ENCODE peak calls at places on chromosomes 16 and 17, in six cellular contexts. I is esophagus muscularis mucosa, T is cardiac fibroblast, M is osteocyte, W is spleen, S is skeletal muscle cell. C is an unnamed sample.

GRCh38 chr16:3235856-3236669 is 1.1 kb upstream of the ZNF200 start:
- DNase-seq in I (no peak), S (no peak), W (peak), T (no peak), M (no peak), C (no peak)

GRCh38 chr16:77975942-77976341 is 46.4 kb upstream of the CLEC3A start:
- DNase-seq in T (no peak), W (no peak), S (no peak), I (no peak), M (no peak), C (no peak)

GRCh38 chr16:17331071-17331521 is 139.7 kb downstream of the XYLT1 start:
- DNase-seq in S (no peak), M (no peak), T (no peak), I (no peak), W (no peak), C (no peak)

GRCh38 chr17:38844261-38844757 is 9.2 kb downstream of the RPL23 start:
- DNase-seq in S (no peak), I (no peak), T (peak), M (no peak), W (no peak), C (no peak)

GRCh38 chr17:78117027-78117981 is 11.3 kb downstream of the TMC6 start:
- DNase-seq in M (no peak), T (no peak), W (peak), S (no peak), I (no peak), C (no peak)

GRCh38 chr17:2723505-2723996 is 12.0 kb upstream of the CLUH start:
- DNase-seq in I (no peak), S (no peak), M (no peak), W (no peak), T (no peak), C (peak)

GRCh38 chr16:89257281-89257731 is 39.8 kb downstream of the ZNF778 start:
- DNase-seq in I (no peak), T (no peak), W (no peak), M (no peak), S (no peak), C (no peak)

GRCh38 chr17:66715076-66715675 is 119.7 kb upstream of the CACNG5 start:
- DNase-seq in T (no peak), S (no peak), W (no peak), I (no peak), M (no peak), C (no peak)

GRCh38 chr16:30934827-30935557 is 11.6 kb downstream of the FBXL19 start:
- DNase-seq in W (no peak), T (peak), I (no peak), S (no peak), M (no peak), C (no peak)

GRCh38 chr17:45299311-45299710 is 17.5 kb downstream of the MAP3K14 start:
- DNase-seq in T (no peak), I (no peak), M (no peak), W (no peak), S (no peak), C (no peak)

GRCh38 chr17:61205406-61205805 is 194.2 kb upstream of the TBX2 start:
- DNase-seq in I (no peak), S (no peak), M (no peak), W (no peak), T (no peak), C (no peak)

GRCh38 chr16:76670125-76670857 is 393.1 kb downstream of the CNTNAP4 start:
- DNase-seq in W (no peak), T (no peak), I (no peak), S (no peak), M (no peak), C (peak)

GRCh38 chr16:67967956-67968439 is 439 bp downstream of the SLC12A4 start:
- DNase-seq in S (no peak), W (no peak), I (no peak), M (no peak), T (peak), C (no peak)

GRCh38 chr16:27149986-27150385 is 53.3 kb upstream of the KDM8 start:
- DNase-seq in S (no peak), T (no peak), M (no peak), I (no peak), W (no peak), C (no peak)

GRCh38 chr16:87437911-87438610 is 45.9 kb downstream of the MAP1LC3B start:
- DNase-seq in W (no peak), T (no peak), S (no peak), M (no peak), I (no peak), C (no peak)

GRCh38 chr17:56142325-56142724 is 10.9 kb upstream of the ANKFN1 start:
- DNase-seq in S (peak), I (no peak), T (peak), M (no peak), W (no peak), C (peak)

GRCh38 chr16:70588565-70588964 is 57.8 kb upstream of the IL34 start:
- DNase-seq in I (no peak), W (no peak), S (no peak), T (peak), M (no peak), C (peak)

GRCh38 chr16:84593825-84594724 is 23.8 kb downstream of the COTL1 start:
- DNase-seq in I (no peak), S (no peak), M (no peak), T (no peak), W (peak), C (no peak)

GRCh38 chr17:45302649-45303173 is 14.1 kb downstream of the MAP3K14 start:
- DNase-seq in I (no peak), T (peak), M (no peak), S (no peak), W (peak), C (peak)

GRCh38 chr17:20284018-20284417 is 183.3 kb downstream of the LGALS9B start:
- DNase-seq in T (no peak), W (no peak), M (no peak), I (no peak), S (no peak), C (no peak)

GRCh38 chr17:78929908-78930775 is 5.0 kb upstream of the TIMP2 start:
- DNase-seq in T (no peak), M (no peak), W (peak), I (no peak), S (no peak), C (no peak)